ENCODE peak calls at places on chromosomes 6 and 20, in eight cellular contexts. Y is A549, B is mammary epithelial cell, H is brain microvascular endothelial cell, D is breast epithelium, R is fibroblast of pulmonary artery, W is kidney epithelial cell, S is left ventricle myocardium inferior. J is an unnamed sample.

GRCh38 chr20:19783966-19784401 is 25.9 kb downstream of the RIN2 start:
- DNase-seq in Y (no peak), B (peak; percentile 74), H (peak; percentile 49), D (peak; percentile 89), R (peak; percentile 50), W (no peak), S (peak; percentile 65), J (no peak)

GRCh38 chr6:13998356-13998755 is 73.6 kb downstream of the RNF182 start:
- DNase-seq in Y (no peak), B (no peak), H (no peak), D (no peak), R (no peak), W (no peak), S (no peak), J (no peak)

GRCh38 chr6:153790048-153790447 is 249.0 kb upstream of the OPRM1 start:
- DNase-seq in Y (peak; percentile 2), B (peak; percentile 50), H (peak; percentile 97), D (no peak), R (peak; percentile 94), W (peak; percentile 56), S (no peak), J (no peak)

GRCh38 chr6:28383235-28384142 is 16.1 kb downstream of the ZSCAN12 start:
- DNase-seq in Y (peak; percentile 63), B (peak; percentile 88), H (peak; percentile 90), D (peak; percentile 87), R (peak; percentile 90), W (peak; percentile 43), S (peak; percentile 84), J (peak; percentile 93)

GRCh38 chr20:16528078-16528477 is 45.2 kb downstream of the KIF16B start:
- DNase-seq in Y (peak; percentile 96), B (peak; percentile 92), H (peak; percentile 74), D (no peak), R (peak; percentile 77), W (peak; percentile 84), S (no peak), J (peak; percentile 75)

GRCh38 chr6:141133346-141133745 is 999.4 kb upstream of the GJE1 start:
- DNase-seq in Y (no peak), B (no peak), H (no peak), D (no peak), R (peak; percentile 10), W (no peak), S (no peak), J (no peak)

GRCh38 chr6:149211046-149211571 is 106.4 kb upstream of the TAB2 start:
- DNase-seq in Y (no peak), B (peak; percentile 41), H (peak; percentile 53), D (no peak), R (peak; percentile 70), W (no peak), S (no peak), J (no peak)

GRCh38 chr20:11907621-11908020 is 10.1 kb upstream of the BTBD3 start:
- DNase-seq in Y (no peak), B (peak; percentile 71), H (no peak), D (no peak), R (no peak), W (no peak), S (no peak), J (no peak)

GRCh38 chr20:31838646-31839292 is 6.6 kb downstream of the FOXS1 start:
- DNase-seq in Y (no peak), B (no peak), H (peak; percentile 43), D (no peak), R (peak; percentile 70), W (no peak), S (no peak), J (no peak)

GRCh38 chr20:31839782-31840487 is 5.5 kb downstream of the FOXS1 start:
- DNase-seq in Y (no peak), B (no peak), H (no peak), D (no peak), R (no peak), W (no peak), S (no peak), J (no peak)

GRCh38 chr20:31836853-31837608 is 8.4 kb downstream of the FOXS1 start:
- DNase-seq in Y (no peak), B (no peak), H (no peak), D (no peak), R (no peak), W (no peak), S (no peak), J (no peak)

GRCh38 chr20:31835977-31836852 is 9.2 kb downstream of the FOXS1 start:
- DNase-seq in Y (peak; percentile 56), B (peak; percentile 85), H (peak; percentile 93), D (peak; percentile 67), R (peak; percentile 90), W (peak; percentile 87), S (peak; percentile 79), J (peak; percentile 92)

DNA sequence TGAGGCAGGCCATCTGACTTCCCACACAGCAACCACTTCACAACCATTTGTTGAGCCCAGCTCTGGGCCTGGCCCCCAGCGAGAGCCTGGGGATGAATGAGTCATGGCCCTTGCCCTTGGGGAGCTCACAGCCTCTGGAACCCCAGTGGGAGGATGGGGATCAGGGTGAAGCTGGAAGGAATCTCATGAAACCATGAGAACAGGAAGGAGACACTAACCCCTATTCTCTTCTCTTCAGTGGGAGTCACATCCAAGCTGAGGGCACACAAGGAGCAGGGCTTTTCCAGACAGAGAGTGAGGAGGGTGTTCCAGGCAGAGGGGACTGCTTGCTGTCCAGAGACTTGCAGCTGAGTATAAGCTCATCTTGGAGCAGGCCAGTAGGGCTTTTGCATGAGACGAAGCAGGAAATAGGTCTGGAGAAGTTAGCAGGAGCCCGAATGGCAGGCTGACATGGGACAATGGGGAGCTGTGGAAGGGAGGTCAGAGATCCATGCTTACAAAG is 7.5 kb downstream of the FOXS1 start:
- DNase-seq in Y (no peak), B (peak; percentile 35), H (peak; percentile 43), D (no peak), R (peak; percentile 54), W (no peak), S (no peak), J (no peak)
- H3K4me3 ChIP-seq in Y (no peak overlapping the region), B (no peak overlapping the region), H (no peak overlapping the region), D (no peak overlapping the region), R (no peak overlapping the region), W (no peak overlapping the region), S (no peak overlapping the region), J (no peak overlapping the region)

GRCh38 chr20:50574108-50574507 is 63.9 kb downstream of the PTPN1 start:
- DNase-seq in Y (no peak), B (no peak), H (no peak), D (no peak), R (no peak), W (no peak), S (no peak), J (no peak)

GRCh38 chr20:50574586-50574985 is 64.4 kb downstream of the PTPN1 start:
- DNase-seq in Y (no peak), B (no peak), H (no peak), D (no peak), R (no peak), W (no peak), S (no peak), J (no peak)

GRCh38 chr20:50578061-50578777 is 68.0 kb downstream of the PTPN1 start:
- DNase-seq in Y (no peak), B (no peak), H (no peak), D (no peak), R (no peak), W (no peak), S (no peak), J (no peak)

GRCh38 chr20:50577175-50578018 is 67.2 kb downstream of the PTPN1 start:
- DNase-seq in Y (no peak), B (no peak), H (no peak), D (peak; percentile 88), R (no peak), W (no peak), S (peak; percentile 82), J (peak; percentile 63)

DNA sequence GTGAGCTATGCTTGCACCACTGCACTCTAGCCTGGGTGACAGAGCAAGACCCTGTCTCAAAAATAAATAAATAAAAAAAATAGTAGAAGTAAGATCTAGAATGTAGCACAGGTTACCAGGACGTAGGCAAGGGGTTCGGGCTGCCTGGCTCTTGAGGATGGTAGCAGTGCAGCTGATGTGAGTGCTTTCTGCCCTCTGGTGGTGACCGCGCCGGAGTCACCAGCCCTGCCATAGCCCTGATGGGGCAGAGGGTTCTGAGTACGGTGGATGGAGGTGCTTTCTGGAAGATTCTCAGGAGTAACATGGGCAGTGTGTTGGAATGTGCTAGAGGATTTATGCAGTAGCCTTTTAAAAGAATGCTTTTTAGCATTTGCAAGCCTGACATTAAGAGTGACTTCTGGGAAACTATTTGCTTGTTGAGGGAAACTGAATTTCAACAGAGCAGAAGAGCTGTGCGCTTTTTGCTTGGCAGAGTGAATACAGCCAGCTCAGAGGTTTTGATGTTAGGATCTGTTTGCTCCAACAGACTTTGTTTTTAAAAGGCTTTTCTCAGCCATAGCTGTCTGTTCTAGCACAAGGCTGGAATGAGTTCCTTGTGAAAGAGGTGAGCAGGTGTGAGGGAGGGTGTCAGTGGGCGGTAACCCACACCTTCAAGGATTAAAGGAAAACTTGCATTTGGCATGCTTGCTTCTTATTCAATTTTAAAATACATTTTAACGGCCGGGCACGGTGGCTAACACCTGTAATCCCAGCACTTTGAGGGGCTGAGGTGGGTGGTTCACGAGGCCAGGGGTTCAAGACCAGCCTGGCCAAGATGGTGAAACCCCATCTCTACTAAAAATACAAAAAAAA is 65.9 kb downstream of the PTPN1 start:
- DNase-seq in Y (peak; percentile 80), B (no peak), H (peak; percentile 37), D (no peak), R (peak; percentile 74), W (no peak), S (peak; percentile 76), J (peak; percentile 78)
- TF ChIP-seq CTCF in Y (peak; percentile 85), B (peak; percentile 57), H (peak; percentile 85), D (peak; percentile 48), R (peak; percentile 77), W (peak; percentile 84), S (peak; percentile 80), J (peak; percentile 84)

GRCh38 chr6:155107432-155108069 is 112.4 kb downstream of the TIAM2 start:
- DNase-seq in Y (no peak), B (no peak), H (no peak), D (no peak), R (no peak), W (no peak), S (no peak), J (no peak)
- H3K4me3 ChIP-seq in Y (no peak overlapping the region), B (no peak overlapping the region), H (no peak overlapping the region), D (no peak overlapping the region), R (no peak overlapping the region), W (no peak overlapping the region), S (peak overlapping the region; percentile 43), J (no peak overlapping the region)

GRCh38 chr20:47681977-47682812 is 103.1 kb downstream of the SULF2 start:
- DNase-seq in Y (no peak), B (no peak), H (no peak), D (no peak), R (peak; percentile 88), W (no peak), S (peak; percentile 80), J (peak; percentile 56)

GRCh38 chr20:47679462-47679861 is 105.8 kb downstream of the SULF2 start:
- DNase-seq in Y (no peak), B (no peak), H (no peak), D (no peak), R (no peak), W (no peak), S (no peak), J (no peak)

GRCh38 chr20:47682916-47683315 is 102.4 kb downstream of the SULF2 start:
- DNase-seq in Y (no peak), B (no peak), H (no peak), D (no peak), R (no peak), W (no peak), S (no peak), J (no peak)

GRCh38 chr20:47678536-47678935 is 106.7 kb downstream of the SULF2 start:
- DNase-seq in Y (no peak), B (no peak), H (no peak), D (no peak), R (no peak), W (no peak), S (no peak), J (no peak)

DNA sequence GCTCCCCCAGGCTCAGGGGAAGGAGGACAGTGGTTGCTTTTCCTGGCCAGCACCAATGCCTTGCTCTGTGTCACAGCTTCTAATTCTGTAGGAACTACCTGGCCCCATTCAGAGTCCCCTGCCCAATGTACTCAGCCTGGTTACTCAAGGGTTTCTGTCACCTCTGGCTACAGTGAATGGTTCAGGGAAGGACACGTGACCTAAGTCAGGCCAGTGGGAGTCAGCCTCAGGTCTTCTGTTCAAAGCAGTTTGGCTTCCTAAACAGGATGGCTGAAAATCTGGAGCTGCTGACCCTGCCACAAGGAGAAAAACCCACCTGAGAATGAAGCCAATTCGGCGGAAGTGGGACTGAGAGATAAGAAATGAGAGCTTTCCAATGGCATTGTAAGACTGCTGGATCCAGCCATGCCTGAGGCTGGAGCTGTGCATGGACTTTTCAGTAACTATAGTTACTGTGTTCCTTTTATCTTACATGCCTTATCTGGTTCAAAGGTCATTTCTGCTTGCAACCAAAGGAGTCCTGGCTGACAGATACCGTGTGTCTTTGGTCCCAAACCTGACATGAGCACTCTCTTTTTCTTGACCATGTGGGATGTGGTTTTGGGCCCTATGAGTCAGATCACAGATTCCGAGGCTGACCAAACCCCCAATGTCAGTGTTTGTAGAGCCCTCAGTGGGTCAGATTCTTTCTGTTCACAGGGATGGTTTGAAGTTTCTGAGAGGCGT is 104.3 kb downstream of the SULF2 start:
- DNase-seq in Y (no peak), B (no peak), H (peak; percentile 47), D (no peak), R (no peak), W (no peak), S (no peak), J (no peak)
- TF ChIP-seq CTCF in Y (no peak), B (no peak), H (no peak), D (no peak), R (no peak), W (no peak), S (no peak), J (no peak)

J was measured in left lung.